ENCODE peak calls at places on chromosomes 16 and 17, in eight cellular contexts. M is MCF 10A, A is upper lobe of right lung, F is fibroblast of lung, V is fibroblast of pulmonary artery, S is heart right ventricle, I is lower leg skin, H is RWPE1. L is an unnamed sample.

GRCh38 chr17:59513934-59514841 is 51.2 kb upstream of the DHX40 start:
- DNase-seq in A (peak; percentile 90), V (peak; percentile 92), I (peak; percentile 74), M (peak; percentile 92), H (no peak), F (peak; percentile 85), S (peak; percentile 77), L (no peak)

GRCh38 chr17:83202002-83203000 is 122.9 kb downstream of the METRNL start:
- DNase-seq in S (peak; percentile 3), M (no peak), H (no peak), F (no peak), I (peak; percentile 13), A (peak; percentile 56), V (no peak), L (no peak)

GRCh38 chr17:19364699-19365498 is 2.4 kb upstream of the B9D1 start:
- DNase-seq in V (no peak), M (peak; percentile 53), A (peak; percentile 54), H (no peak), F (no peak), S (no peak), I (no peak), L (no peak)

GRCh38 chr17:11144358-11145233 is 96.4 kb upstream of the SHISA6 start:
- DNase-seq in F (peak; percentile 33), S (peak; percentile 27), H (peak; percentile 17), V (peak; percentile 44), M (peak; percentile 46), A (no peak), I (peak; percentile 23), L (no peak)

GRCh38 chr16:68086336-68086821 is 1.2 kb downstream of the NFATC3 start:
- DNase-seq in S (no peak), F (peak; percentile 53), I (no peak), H (peak; percentile 45), V (peak; percentile 44), A (no peak), M (peak; percentile 55), L (no peak)

GRCh38 chr17:60392845-60393702 is 1.1 kb upstream of the USP32 start:
- DNase-seq in M (peak; percentile 67), F (peak; percentile 66), H (peak; percentile 21), A (peak; percentile 67), V (peak; percentile 79), I (peak; percentile 35), S (peak; percentile 41), L (peak; percentile 43)

GRCh38 chr16:68760671-68761275 is 23.7 kb downstream of the CDH1 start:
- DNase-seq in S (no peak), I (no peak), H (peak; percentile 87), V (peak; percentile 18), A (no peak), M (peak; percentile 91), F (no peak), L (peak; percentile 72)

GRCh38 chr17:57609878-57610270 is 135.2 kb downstream of the CCDC182 start:
- DNase-seq in H (no peak), A (no peak), F (no peak), I (no peak), M (no peak), V (no peak), S (no peak), L (no peak)

GRCh38 chr17:17494499-17495447 is 1.4 kb downstream of the RASD1 start:
- DNase-seq in V (peak; percentile 45), A (peak; percentile 80), S (peak; percentile 45), F (peak; percentile 39), H (no peak), M (no peak), I (peak; percentile 55), L (no peak)

GRCh38 chr17:66347661-66348604 is 45.5 kb downstream of the PRKCA start:
- DNase-seq in A (no peak), M (peak; percentile 50), H (no peak), F (peak; percentile 47), I (no peak), V (peak; percentile 38), S (no peak), L (no peak)

GRCh38 chr17:53127331-53127730 is 695.4 kb upstream of the KIF2B start:
- DNase-seq in S (no peak), M (no peak), H (no peak), F (no peak), I (no peak), V (no peak), A (no peak), L (no peak)

GRCh38 chr16:15948532-15949209 is 745 bp upstream of the ABCC1 start:
- DNase-seq in F (no peak), H (no peak), I (no peak), V (no peak), A (peak; percentile 59), S (no peak), M (no peak), L (peak; percentile 67)

GRCh38 chr17:76292567-76292966 is 15.5 kb downstream of the QRICH2 start:
- DNase-seq in V (no peak), A (no peak), M (no peak), F (no peak), H (no peak), I (no peak), S (no peak), L (no peak)

GRCh38 chr17:78933959-78934568 is 8.9 kb upstream of the TIMP2 start:
- DNase-seq in H (peak; percentile 82), V (peak; percentile 99), A (peak; percentile 90), M (peak; percentile 95), I (peak; percentile 92), S (peak; percentile 94), F (peak; percentile 99), L (no peak)

DNA sequence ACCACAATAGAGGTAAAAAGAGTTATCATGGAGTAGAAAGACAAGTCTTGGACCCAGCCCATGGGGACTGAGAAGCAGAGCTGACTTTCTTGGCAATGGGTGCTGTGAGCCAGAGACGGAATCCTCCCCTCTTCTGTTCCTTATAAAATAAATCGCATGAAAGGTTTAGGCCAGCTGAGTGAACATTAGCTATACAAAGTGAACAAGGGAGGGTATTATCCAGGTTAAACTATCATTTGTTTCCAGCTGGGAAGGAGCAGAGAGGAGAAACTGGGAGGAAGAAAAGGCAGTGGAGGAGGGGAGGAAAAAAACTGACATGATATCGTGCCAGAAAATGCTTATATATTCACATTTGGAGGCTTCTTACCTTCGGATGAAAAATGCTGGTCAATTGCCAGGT is 13.3 kb upstream of the PAFAH1B1 start:
- DNase-seq in V (no peak), M (no peak), H (no peak), I (no peak), S (no peak), F (no peak), A (no peak), L (no peak)
- TF ChIP-seq CTCF in V (no peak), M (no peak), H (no peak), I (no peak), S (no peak), F (no peak), A (no peak), L (no peak)

DNA sequence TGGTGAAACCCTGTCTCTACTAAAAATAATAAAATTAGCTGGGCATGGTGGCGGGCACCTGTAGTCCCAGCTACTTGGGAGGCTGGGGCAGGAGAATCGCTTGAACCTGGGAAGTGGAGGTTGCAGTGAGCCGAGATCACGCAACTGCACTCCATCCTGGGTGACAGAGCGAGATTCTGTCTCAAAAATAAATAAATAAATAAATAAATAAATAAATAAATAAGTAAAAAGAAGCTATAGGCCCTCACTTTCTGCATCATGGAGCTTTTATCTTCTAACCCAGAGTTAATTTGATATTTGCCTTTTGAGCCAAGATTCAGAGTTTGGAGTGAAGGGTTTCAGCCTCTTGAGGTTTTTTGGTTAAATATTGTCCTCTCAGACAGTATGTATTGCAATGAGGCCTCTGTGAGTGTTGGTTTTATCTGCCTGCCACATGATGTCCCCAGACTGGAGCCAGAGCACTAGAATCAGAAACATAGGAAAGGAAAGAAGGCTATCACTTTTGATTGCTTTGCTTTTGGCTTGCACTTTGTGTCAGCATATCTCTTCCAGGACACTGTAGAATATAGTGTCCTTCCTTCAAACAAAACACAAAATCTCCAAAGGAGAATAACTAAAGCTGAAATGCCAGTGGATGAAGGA is 32.5 kb downstream of the RNF135 start:
- DNase-seq in I (no peak), H (no peak), M (no peak), V (no peak), S (no peak), F (no peak), A (no peak), L (no peak)
- TF ChIP-seq CTCF in I (no peak), H (no peak), M (no peak), V (no peak), S (no peak), F (no peak), A (no peak), L (no peak)

GRCh38 chr16:81265658-81266451 is 27.4 kb downstream of the BCO1 start:
- DNase-seq in S (peak; percentile 89), H (no peak), I (peak; percentile 42), M (peak; percentile 85), V (peak; percentile 81), F (peak; percentile 80), A (peak; percentile 72), L (no peak)

GRCh38 chr16:81264386-81264785 is 25.9 kb downstream of the BCO1 start:
- DNase-seq in V (no peak), I (no peak), A (no peak), S (no peak), F (no peak), H (no peak), M (no peak), L (no peak)

GRCh38 chr16:81261049-81261648 is 22.7 kb downstream of the BCO1 start:
- DNase-seq in A (no peak), M (peak; percentile 34), H (no peak), V (peak; percentile 31), F (no peak), I (no peak), S (no peak), L (peak; percentile 55)

GRCh38 chr16:81265052-81265451 is 26.6 kb downstream of the BCO1 start:
- DNase-seq in I (no peak), A (no peak), V (no peak), F (no peak), H (no peak), S (no peak), M (no peak), L (no peak)

GRCh38 chr16:81263470-81264200 is 25.1 kb downstream of the BCO1 start:
- DNase-seq in H (no peak), S (peak; percentile 10), M (peak; percentile 29), I (no peak), A (no peak), F (peak; percentile 73), V (peak; percentile 60), L (no peak)
- TF ChIP-seq CTCF in H (no peak), S (no peak), M (peak; percentile 34), I (no peak), A (no peak), F (peak; percentile 25), V (peak; percentile 32), L (no peak)

DNA sequence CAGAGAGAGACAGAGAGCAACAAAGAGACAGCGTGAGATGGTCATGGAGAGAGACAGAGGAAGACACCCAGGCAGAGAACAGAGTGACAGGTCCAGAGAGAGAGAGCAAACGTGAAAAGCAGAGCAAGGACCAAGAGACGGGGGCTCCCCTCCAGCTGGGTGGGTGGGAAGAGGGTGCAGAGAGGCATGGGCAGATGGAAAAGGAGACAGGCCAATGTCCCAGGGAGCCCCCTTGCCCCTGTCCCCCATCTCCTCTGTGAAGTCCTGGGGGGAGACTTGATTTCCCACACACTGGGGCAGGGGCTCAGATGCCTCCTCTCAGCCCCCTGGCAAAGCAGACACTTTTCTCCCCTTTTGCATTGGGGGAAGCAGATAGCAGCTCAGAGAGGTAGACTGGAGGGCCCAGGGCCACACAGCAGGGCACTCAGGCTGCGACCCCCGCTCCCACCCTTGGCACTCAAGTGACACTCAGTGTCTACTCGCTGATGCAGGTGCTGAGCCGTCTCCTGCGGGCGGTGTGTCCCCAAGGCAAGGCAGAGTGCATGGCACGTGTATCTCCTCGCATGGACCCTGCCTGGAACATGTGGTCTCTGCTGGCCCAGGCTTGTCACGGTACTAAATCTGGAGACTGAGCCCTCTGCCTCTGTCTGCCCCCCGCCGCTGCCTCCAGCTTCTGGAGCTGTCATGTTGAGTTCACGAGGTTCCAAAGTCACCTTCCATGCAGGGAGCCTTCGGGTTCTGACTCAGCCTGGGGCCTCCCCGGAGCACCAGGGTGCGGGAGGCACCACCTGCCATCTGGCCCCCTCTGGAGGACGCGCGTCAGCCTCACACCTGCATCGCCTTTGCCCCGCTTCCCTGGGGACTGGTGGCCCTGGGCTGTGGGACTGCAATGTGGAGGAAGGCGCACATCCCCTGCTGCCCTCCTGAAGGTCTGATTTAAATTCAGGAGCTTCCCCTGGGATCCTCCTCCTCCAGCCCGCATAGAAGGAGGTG is 215.9 kb upstream of the GSE1 start:
- DNase-seq in V (no peak), I (no peak), A (peak; percentile 60), H (peak; percentile 67), M (peak; percentile 75), S (no peak), F (no peak), L (peak; percentile 68)
- TF ChIP-seq CTCF in V (no peak), I (no peak), A (no peak), H (peak; percentile 27), M (peak; percentile 17), S (no peak), F (no peak), L (peak; percentile 22)

L was measured in GM13976.